ENCODE peak calls at places on chromosomes 6 and 20, in six cellular contexts. P is foreskin fibroblast; V is upper lobe of right lung; F is activated T-cell treated with anti-CD3 and anti-CD28 coated beads, Interleukin-2, amount 50 U/mL, for 4 hours; U is heart right ventricle; B is H4. Q is an unnamed sample.
A peak's percentile ranks its signal among the peaks of the same experiment; 100 is the strongest.

GRCh38 chr20:41222703-41223102 is 85.4 kb downstream of the PLCG1 start:
- DNase-seq in P (no peak), V (no peak), F (no peak), U (no peak), B (no peak), Q (no peak)

GRCh38 chr6:81451787-81452186 is 300.7 kb downstream of the TENT5A start:
- DNase-seq in P (peak; percentile 91), V (no peak), F (no peak), U (no peak), B (peak; percentile 60), Q (no peak)

GRCh38 chr20:36454664-36455427 is 86.5 kb upstream of the MYL9 start:
- DNase-seq in P (no peak), V (peak; percentile 76), F (no peak), U (peak; percentile 49), B (no peak), Q (no peak)

GRCh38 chr20:24949756-24950127 is 673 bp downstream of the CST7 start:
- DNase-seq in P (no peak), V (no peak), F (no peak), U (no peak), B (no peak), Q (peak; percentile 32)

GRCh38 chr20:10185741-10186558 is 32.7 kb upstream of the SNAP25 start:
- DNase-seq in P (no peak), V (no peak), F (no peak), U (no peak), B (peak; percentile 14), Q (no peak)

GRCh38 chr20:13341737-13342393 is 120.8 kb downstream of the ISM1 start:
- DNase-seq in P (peak; percentile 34), V (no peak), F (no peak), U (no peak), B (no peak), Q (no peak)

GRCh38 chr6:111706841-111707391 is 101.2 kb upstream of the TRAF3IP2 start:
- DNase-seq in P (no peak), V (no peak), F (no peak), U (no peak), B (no peak), Q (no peak)

GRCh38 chr6:29651413-29652197 is 5.3 kb upstream of the MOG start:
- DNase-seq in P (no peak), V (no peak), F (no peak), U (no peak), B (peak; percentile 34), Q (no peak)

GRCh38 chr6:28977351-28978136 is 27.6 kb downstream of the ZNF311 start:
- DNase-seq in P (peak; percentile 45), V (no peak), F (no peak), U (no peak), B (no peak), Q (no peak)

GRCh38 chr6:137978252-137978896 is 111.3 kb downstream of the TNFAIP3 start:
- DNase-seq in P (no peak), V (no peak), F (no peak), U (no peak), B (no peak), Q (no peak)

GRCh38 chr6:156699017-156699421 is 78.2 kb upstream of the ARID1B start:
- DNase-seq in P (peak; percentile 41), V (no peak), F (no peak), U (no peak), B (peak; percentile 15), Q (no peak)

Q was measured in activated T-helper 2 cell treated with anti-CD3 and anti-CD28 coated beads, Interferon-gamma antibody, Interleukin-2, Interleukin-4, amounts not matched to agents 10 μg/mL and 5 μg/mL and 100 μg/mL, durations not matched to agents 14 hours and 24 hours and 36 hours.